ENCODE peak calls at places on chromosome 4, in six cellular contexts. One of them, this sample, is unnamed.

GRCh38 chr4:183637461-183637860 is 21.5 kb downstream of the RWDD4 start:
- DNase-seq in RWPE2: no peak
- DNase-seq in NB4: no peak
- DNase-seq in fibroblast of villous mesenchyme: peak; percentile 24
- DNase-seq in AG09309: no peak
- DNase-seq in choroid plexus epithelial cell: peak; percentile 53
- DNase-seq in this sample: no peak

GRCh38 chr4:152968806-152969394 is 32.8 kb downstream of the FHDC1 start:
- DNase-seq in fibroblast of villous mesenchyme: peak; percentile 33
- DNase-seq in AG09309: no peak
- DNase-seq in choroid plexus epithelial cell: no peak
- DNase-seq in RWPE2: no peak
- DNase-seq in NB4: no peak
- DNase-seq in this sample: no peak

GRCh38 chr4:62455871-62456270 is 1255.7 kb downstream of the ADGRL3 start:
- DNase-seq in fibroblast of villous mesenchyme: no peak
- DNase-seq in RWPE2: no peak
- DNase-seq in AG09309: no peak
- DNase-seq in choroid plexus epithelial cell: peak; percentile 1
- DNase-seq in NB4: no peak
- DNase-seq in this sample: no peak

GRCh38 chr4:118765399-118765798 is 70.5 kb downstream of the SEC24D start:
- DNase-seq in AG09309: peak; percentile 99
- DNase-seq in fibroblast of villous mesenchyme: peak; percentile 96
- DNase-seq in RWPE2: no peak
- DNase-seq in choroid plexus epithelial cell: peak; percentile 99
- DNase-seq in NB4: no peak
- DNase-seq in this sample: peak; percentile 97

GRCh38 chr4:164734476-164734875 is 19.5 kb upstream of the SMIM31 start:
- DNase-seq in AG09309: no peak
- DNase-seq in choroid plexus epithelial cell: no peak
- DNase-seq in RWPE2: no peak
- DNase-seq in NB4: peak; percentile 18
- DNase-seq in fibroblast of villous mesenchyme: no peak
- DNase-seq in this sample: no peak

GRCh38 chr4:128461300-128462103 is 173.9 kb upstream of the PGRMC2 start:
- DNase-seq in AG09309: peak; percentile 34
- DNase-seq in fibroblast of villous mesenchyme: peak; percentile 97
- DNase-seq in choroid plexus epithelial cell: peak; percentile 94
- DNase-seq in RWPE2: no peak
- DNase-seq in NB4: peak; percentile 27
- DNase-seq in this sample: peak; percentile 87

GRCh38 chr4:144562019-144562740 is 83.8 kb upstream of the HHIP start:
- DNase-seq in fibroblast of villous mesenchyme: no peak
- DNase-seq in NB4: no peak
- DNase-seq in choroid plexus epithelial cell: no peak
- DNase-seq in AG09309: no peak
- DNase-seq in RWPE2: no peak
- DNase-seq in this sample: peak; percentile 20

GRCh38 chr4:55409468-55410171 is 13.9 kb downstream of the TMEM165 start:
- DNase-seq in choroid plexus epithelial cell: peak; percentile 67
- DNase-seq in NB4: peak; percentile 94
- DNase-seq in fibroblast of villous mesenchyme: peak; percentile 68
- DNase-seq in AG09309: no peak
- DNase-seq in RWPE2: no peak
- DNase-seq in this sample: peak; percentile 70

GRCh38 chr4:121665371-121665770 is 31.4 kb downstream of the ANXA5 start:
- DNase-seq in AG09309: no peak
- DNase-seq in NB4: no peak
- DNase-seq in choroid plexus epithelial cell: no peak
- DNase-seq in fibroblast of villous mesenchyme: no peak
- DNase-seq in RWPE2: no peak
- DNase-seq in this sample: no peak

GRCh38 chr4:85732124-85732523 is 257.2 kb downstream of the ARHGAP24 start:
- DNase-seq in RWPE2: no peak
- DNase-seq in NB4: no peak
- DNase-seq in AG09309: no peak
- DNase-seq in fibroblast of villous mesenchyme: no peak
- DNase-seq in choroid plexus epithelial cell: no peak
- DNase-seq in this sample: no peak

GRCh38 chr4:113851816-113852215 is 90.3 kb upstream of the CAMK2D start:
- DNase-seq in AG09309: no peak
- DNase-seq in fibroblast of villous mesenchyme: no peak
- DNase-seq in RWPE2: no peak
- DNase-seq in NB4: peak; percentile 54
- DNase-seq in choroid plexus epithelial cell: no peak
- DNase-seq in this sample: peak; percentile 11

GRCh38 chr4:165580379-165580905 is 201.6 kb downstream of the CPE start:
- DNase-seq in NB4: no peak
- DNase-seq in RWPE2: peak; percentile 79
- DNase-seq in fibroblast of villous mesenchyme: peak; percentile 71
- DNase-seq in choroid plexus epithelial cell: peak; percentile 94
- DNase-seq in AG09309: peak; percentile 93
- DNase-seq in this sample: peak; percentile 94

GRCh38 chr4:178070155-178070554 is 627.9 kb upstream of the AGA start:
- DNase-seq in AG09309: no peak
- DNase-seq in NB4: no peak
- DNase-seq in fibroblast of villous mesenchyme: no peak
- DNase-seq in RWPE2: no peak
- DNase-seq in choroid plexus epithelial cell: no peak
- DNase-seq in this sample: no peak

GRCh38 chr4:41256131-41256739 is 493 bp upstream of the UCHL1 start:
- DNase-seq in choroid plexus epithelial cell: peak; percentile 76
- DNase-seq in fibroblast of villous mesenchyme: peak; percentile 39
- DNase-seq in RWPE2: no peak
- DNase-seq in NB4: no peak
- DNase-seq in AG09309: no peak
- DNase-seq in this sample: peak; percentile 49

DNA sequence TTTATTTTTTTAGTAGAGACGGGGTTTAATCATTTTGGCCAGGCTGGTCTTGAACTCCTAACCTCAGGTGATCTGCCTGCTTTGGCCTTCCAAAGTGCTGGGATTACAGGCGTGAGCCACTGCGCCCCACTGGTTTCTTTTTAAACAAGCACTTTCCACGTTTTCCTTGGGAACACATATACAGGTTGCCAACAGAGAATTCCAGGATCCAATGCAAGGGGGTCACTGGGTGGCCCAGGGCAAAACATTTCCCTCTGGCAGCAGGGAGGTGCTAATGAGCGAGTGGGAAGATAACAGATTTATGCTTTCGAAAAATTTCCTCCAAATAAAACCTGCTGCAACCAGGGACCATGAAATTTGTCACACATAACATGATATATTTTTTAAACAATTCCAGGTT is 41.1 kb downstream of the ADRA2C start:
- DNase-seq in choroid plexus epithelial cell: no peak
- DNase-seq in fibroblast of villous mesenchyme: no peak
- DNase-seq in RWPE2: no peak
- DNase-seq in AG09309: no peak
- DNase-seq in NB4: no peak
- DNase-seq in this sample: no peak
- TF ChIP-seq CTCF in choroid plexus epithelial cell: no peak
- TF ChIP-seq CTCF in fibroblast of villous mesenchyme: no peak
- TF ChIP-seq CTCF in RWPE2: no peak
- TF ChIP-seq CTCF in AG09309: no peak
- TF ChIP-seq CTCF in NB4: no peak
- TF ChIP-seq CTCF in this sample: no peak

GRCh38 chr4:140137654-140138053 is 16.3 kb downstream of the MAML3 start:
- DNase-seq in AG09309: no peak
- DNase-seq in fibroblast of villous mesenchyme: peak; percentile 45
- DNase-seq in NB4: no peak
- DNase-seq in RWPE2: no peak
- DNase-seq in choroid plexus epithelial cell: peak; percentile 47
- DNase-seq in this sample: peak; percentile 62
- H3K4me3 ChIP-seq in AG09309: no peak overlapping the region
- H3K4me3 ChIP-seq in fibroblast of villous mesenchyme: no peak overlapping the region
- H3K4me3 ChIP-seq in NB4: no peak overlapping the region
- H3K4me3 ChIP-seq in RWPE2: no peak overlapping the region
- H3K4me3 ChIP-seq in choroid plexus epithelial cell: no peak overlapping the region
- H3K4me3 ChIP-seq in this sample: no peak overlapping the region

DNA sequence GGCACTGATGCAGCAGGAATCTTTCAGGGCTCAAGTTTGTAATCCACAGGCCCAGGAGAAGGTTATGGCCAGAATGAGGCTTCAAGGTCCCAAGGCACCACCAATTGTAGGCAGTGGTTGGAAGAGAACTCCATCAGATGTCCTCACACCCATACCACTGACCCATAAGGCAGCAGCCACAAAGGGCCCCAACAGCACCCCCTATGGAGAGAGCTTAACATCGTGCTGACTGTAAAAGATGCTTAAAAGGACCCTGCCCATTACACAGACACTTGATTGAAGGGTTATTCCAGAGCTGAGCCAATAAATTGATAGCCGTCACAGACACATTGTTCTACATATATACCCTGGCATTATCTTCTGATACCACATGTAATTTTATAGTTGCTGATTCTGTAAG is 113.7 kb downstream of the SOWAHB start:
- DNase-seq in AG09309: no peak
- DNase-seq in fibroblast of villous mesenchyme: peak; percentile 13
- DNase-seq in RWPE2: no peak
- DNase-seq in NB4: peak; percentile 4
- DNase-seq in choroid plexus epithelial cell: peak; percentile 29
- DNase-seq in this sample: no peak
- TF ChIP-seq CTCF in AG09309: peak; percentile 26
- TF ChIP-seq CTCF in fibroblast of villous mesenchyme: peak; percentile 25
- TF ChIP-seq CTCF in RWPE2: no peak
- TF ChIP-seq CTCF in NB4: peak; percentile 28
- TF ChIP-seq CTCF in choroid plexus epithelial cell: peak; percentile 43
- TF ChIP-seq CTCF in this sample: peak; percentile 24

GRCh38 chr4:98260579-98261290 is 449 bp upstream of the RAP1GDS1 start:
- DNase-seq in NB4: peak; percentile 97
- DNase-seq in choroid plexus epithelial cell: peak; percentile 98
- DNase-seq in AG09309: peak; percentile 90
- DNase-seq in fibroblast of villous mesenchyme: peak; percentile 96
- DNase-seq in RWPE2: peak; percentile 92
- DNase-seq in this sample: peak; percentile 97

GRCh38 chr4:98267498-98267897 is 6.3 kb downstream of the RAP1GDS1 start:
- DNase-seq in AG09309: no peak
- DNase-seq in RWPE2: no peak
- DNase-seq in choroid plexus epithelial cell: no peak
- DNase-seq in fibroblast of villous mesenchyme: no peak
- DNase-seq in NB4: no peak
- DNase-seq in this sample: no peak

GRCh38 chr4:98260047-98260578 is 1.1 kb upstream of the RAP1GDS1 start:
- DNase-seq in NB4: no peak
- DNase-seq in AG09309: no peak
- DNase-seq in choroid plexus epithelial cell: peak; percentile 42
- DNase-seq in fibroblast of villous mesenchyme: peak; percentile 35
- DNase-seq in RWPE2: peak; percentile 54
- DNase-seq in this sample: no peak

GRCh38 chr4:98262431-98262830 is 1.2 kb downstream of the RAP1GDS1 start:
- DNase-seq in NB4: peak; percentile 49
- DNase-seq in AG09309: no peak
- DNase-seq in RWPE2: no peak
- DNase-seq in fibroblast of villous mesenchyme: peak; percentile 25
- DNase-seq in choroid plexus epithelial cell: peak; percentile 20
- DNase-seq in this sample: no peak

GRCh38 chr4:98261291-98262271 is at the start of gene RAP1GDS1:
- DNase-seq in fibroblast of villous mesenchyme: peak; percentile 77
- DNase-seq in NB4: peak; percentile 56
- DNase-seq in choroid plexus epithelial cell: peak; percentile 78
- DNase-seq in RWPE2: peak; percentile 71
- DNase-seq in AG09309: no peak
- DNase-seq in this sample: peak; percentile 76
- H3K4me3 ChIP-seq in fibroblast of villous mesenchyme: peak within 1 kb of the TSS; percentile 92
- H3K4me3 ChIP-seq in NB4: peak within 1 kb of the TSS; percentile 85
- H3K4me3 ChIP-seq in choroid plexus epithelial cell: peak within 1 kb of the TSS; percentile 91
- H3K4me3 ChIP-seq in RWPE2: peak within 1 kb of the TSS; percentile 82
- H3K4me3 ChIP-seq in AG09309: peak within 1 kb of the TSS; percentile 86
- H3K4me3 ChIP-seq in this sample: peak within 1 kb of the TSS; percentile 87

GRCh38 chr4:48205092-48205491 is 64.5 kb downstream of the TEC start:
- DNase-seq in fibroblast of villous mesenchyme: no peak
- DNase-seq in RWPE2: no peak
- DNase-seq in NB4: peak; percentile 36
- DNase-seq in AG09309: no peak
- DNase-seq in choroid plexus epithelial cell: peak; percentile 23
- DNase-seq in this sample: peak; percentile 4
- TF ChIP-seq CTCF in fibroblast of villous mesenchyme: no peak
- TF ChIP-seq CTCF in RWPE2: no peak
- TF ChIP-seq CTCF in NB4: no peak
- TF ChIP-seq CTCF in AG09309: no peak
- TF ChIP-seq CTCF in choroid plexus epithelial cell: no peak
- TF ChIP-seq CTCF in this sample: no peak

GRCh38 chr4:38800956-38801450 is 3.6 kb downstream of the TLR1 start:
- DNase-seq in choroid plexus epithelial cell: peak; percentile 70
- DNase-seq in fibroblast of villous mesenchyme: no peak
- DNase-seq in RWPE2: no peak
- DNase-seq in NB4: no peak
- DNase-seq in AG09309: no peak
- DNase-seq in this sample: peak; percentile 49

GRCh38 chr4:38802561-38803355 is 1.8 kb downstream of the TLR1 start:
- DNase-seq in NB4: peak; percentile 37
- DNase-seq in AG09309: no peak
- DNase-seq in choroid plexus epithelial cell: no peak
- DNase-seq in fibroblast of villous mesenchyme: no peak
- DNase-seq in RWPE2: no peak
- DNase-seq in this sample: no peak

GRCh38 chr4:38805530-38806145 is 1.0 kb upstream of the TLR1 start:
- DNase-seq in RWPE2: no peak
- DNase-seq in choroid plexus epithelial cell: peak; percentile 27
- DNase-seq in NB4: peak; percentile 95
- DNase-seq in fibroblast of villous mesenchyme: peak; percentile 27
- DNase-seq in AG09309: no peak
- DNase-seq in this sample: peak; percentile 62

GRCh38 chr4:38803833-38804653 is 548 bp downstream of the TLR1 start:
- DNase-seq in AG09309: no peak
- DNase-seq in NB4: peak; percentile 20
- DNase-seq in fibroblast of villous mesenchyme: peak; percentile 72
- DNase-seq in choroid plexus epithelial cell: peak; percentile 30
- DNase-seq in RWPE2: no peak
- DNase-seq in this sample: peak; percentile 49

GRCh38 chr4:38804654-38805295 is at the start of gene TLR1:
- DNase-seq in RWPE2: no peak
- DNase-seq in fibroblast of villous mesenchyme: peak; percentile 61
- DNase-seq in AG09309: peak; percentile 35
- DNase-seq in NB4: peak; percentile 85
- DNase-seq in choroid plexus epithelial cell: peak; percentile 86
- DNase-seq in this sample: peak; percentile 85
- H3K4me3 ChIP-seq in RWPE2: no peak within 1 kb of the TSS
- H3K4me3 ChIP-seq in fibroblast of villous mesenchyme: peak within 1 kb of the TSS; percentile 4
- H3K4me3 ChIP-seq in AG09309: no peak within 1 kb of the TSS
- H3K4me3 ChIP-seq in NB4: peak within 1 kb of the TSS; percentile 26
- H3K4me3 ChIP-seq in choroid plexus epithelial cell: no peak within 1 kb of the TSS
- H3K4me3 ChIP-seq in this sample: peak within 1 kb of the TSS; percentile 41

This sample was measured in fibroblast of pulmonary artery.